ENCODE peak calls at places on chromosomes 7 and 10, in six cellular contexts. W is tibial artery, V is stomach, D is tibial nerve, E is GM06990, G is IMR-90. M is an unnamed sample.

GRCh38 chr7:107846324-107846723 is 43.3 kb upstream of the SLC26A3 start:
- DNase-seq in W (no peak), G (no peak), V (no peak), D (no peak), E (no peak), M (no peak)

GRCh38 chr7:121313793-121314676 is 14.8 kb upstream of the WNT16 start:
- DNase-seq in G (no peak), W (no peak), D (no peak), E (peak; percentile 31), V (no peak), M (no peak)

GRCh38 chr10:24589265-24589664 is 134.4 kb downstream of the ARHGAP21 start:
- DNase-seq in G (no peak), E (no peak), D (no peak), W (no peak), V (no peak), M (no peak)

GRCh38 chr7:129227646-129228578 is 3.1 kb downstream of the AHCYL2 start:
- DNase-seq in G (peak; percentile 11), E (no peak), V (no peak), W (no peak), D (no peak), M (no peak)

GRCh38 chr10:98458812-98459211 is 12.1 kb upstream of the HPS1 start:
- DNase-seq in D (no peak), W (no peak), E (no peak), G (no peak), V (no peak), M (no peak)

GRCh38 chr7:4172883-4173282 is 509.2 kb upstream of the FOXK1 start:
- DNase-seq in W (no peak), G (no peak), D (no peak), E (no peak), V (no peak), M (no peak)

GRCh38 chr10:110546077-110546476 is 21.4 kb upstream of the SMC3 start:
- DNase-seq in G (no peak), W (no peak), E (no peak), D (no peak), V (no peak), M (no peak)

GRCh38 chr7:44676776-44677175 is 70.3 kb downstream of the OGDH start:
- DNase-seq in G (no peak), V (no peak), E (no peak), W (no peak), D (no peak), M (no peak)

GRCh38 chr7:80018941-80019808 is 115.5 kb upstream of the GNAI1 start:
- DNase-seq in G (peak; percentile 64), E (no peak), W (no peak), V (peak; percentile 31), D (no peak), M (peak; percentile 24)

GRCh38 chr10:72310241-72310633 is 36.5 kb downstream of the DDIT4 start:
- DNase-seq in V (no peak), W (no peak), E (no peak), D (no peak), G (no peak), M (no peak)

GRCh38 chr10:36504752-36505151 is 620.6 kb upstream of the ANKRD30A start:
- DNase-seq in W (no peak), D (no peak), E (no peak), V (no peak), G (no peak), M (no peak)

GRCh38 chr10:58950618-58951017 is 225.8 kb upstream of the PHYHIPL start:
- DNase-seq in W (no peak), E (no peak), D (no peak), G (peak; percentile 18), V (no peak), M (no peak)

GRCh38 chr10:120614685-120615084 is 157.7 kb downstream of the PLPP4 start:
- DNase-seq in V (no peak), D (no peak), G (no peak), W (no peak), E (no peak), M (no peak)

GRCh38 chr7:134434701-134435100 is 24.2 kb downstream of the AKR1B1 start:
- DNase-seq in E (no peak), G (no peak), V (no peak), W (no peak), D (no peak), M (no peak)

GRCh38 chr7:8197994-8198698 is 63.8 kb downstream of the ICA1 start:
- DNase-seq in G (no peak), D (no peak), W (no peak), E (no peak), V (no peak), M (no peak)

GRCh38 chr7:70069977-70070376 is 471.7 kb downstream of the AUTS2 start:
- DNase-seq in E (peak; percentile 10), D (no peak), V (no peak), W (no peak), G (no peak), M (no peak)

DNA sequence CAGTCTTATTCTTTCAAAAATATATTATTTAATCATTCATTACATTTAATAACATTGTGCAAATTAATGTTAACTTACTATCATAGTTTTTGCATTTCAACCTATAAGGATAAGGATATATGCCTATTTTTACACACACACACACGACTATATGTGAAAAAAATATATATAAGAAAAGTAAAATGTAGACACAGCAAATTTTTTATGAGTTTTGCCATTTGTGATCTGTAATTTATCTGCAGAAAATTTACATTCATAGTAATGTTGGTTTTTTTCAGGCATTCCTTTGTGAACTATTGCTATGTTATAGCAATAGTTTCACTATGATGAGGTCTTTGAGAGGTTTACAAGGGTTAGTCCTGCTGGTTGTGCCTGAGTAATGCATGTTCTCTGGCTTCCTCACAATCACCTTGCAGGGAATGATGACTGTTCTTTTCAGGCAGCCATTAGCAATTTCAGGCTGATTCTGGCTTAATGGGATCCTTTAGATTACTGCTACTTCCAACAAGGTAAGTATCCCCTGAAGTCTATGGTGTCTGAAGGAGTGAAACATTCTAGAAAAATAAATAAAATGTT is 183.7 kb upstream of the CDK1 start:
- DNase-seq in D (no peak), V (no peak), E (no peak), G (peak; percentile 31), W (no peak), M (no peak)
- TF ChIP-seq CTCF in D (no peak), V (no peak), E (no peak), G (no peak), W (no peak), M (no peak)

DNA sequence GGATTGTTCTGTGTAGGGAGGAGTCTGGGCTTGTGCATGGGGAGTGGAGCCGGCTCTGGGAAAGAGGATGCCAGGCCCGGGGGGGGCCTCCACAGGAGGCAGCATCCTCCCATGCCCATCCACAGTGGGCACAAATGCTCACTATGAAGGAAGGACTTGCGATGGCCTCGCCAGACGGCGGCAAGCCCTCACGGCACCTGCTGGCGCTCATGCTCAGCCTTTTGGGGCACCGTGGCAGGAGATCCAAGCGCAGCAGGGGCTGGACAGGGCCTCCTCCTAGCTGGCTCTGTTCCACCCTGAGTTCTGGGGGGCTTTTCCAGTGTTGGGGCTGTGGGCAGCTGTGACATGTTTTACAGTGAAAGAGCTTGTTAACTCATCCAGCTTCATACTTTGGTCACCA is 15.2 kb downstream of the MDH2 start:
- DNase-seq in D (no peak), V (no peak), W (no peak), G (no peak), E (no peak), M (no peak)
- H3K36me3 ChIP-seq in D (peaks cover 100% of the 10 kb centered on the region), V (peaks cover 89% of the 10 kb centered on the region), W (peaks cover 90% of the 10 kb centered on the region), G (peaks cover 81% of the 10 kb centered on the region), E (peaks cover 53% of the 10 kb centered on the region), M (no peaks in the 10 kb centered on the region)

GRCh38 chr7:97844036-97844435 is 28.2 kb downstream of the ASNS start:
- DNase-seq in D (no peak), E (no peak), G (peak; percentile 4), V (no peak), W (no peak), M (no peak)
- TF ChIP-seq CTCF in D (no peak), E (peak; percentile 5), G (no peak), V (no peak), W (no peak), M (no peak)

GRCh38 chr10:74118794-74119193 is 31.8 kb downstream of the AP3M1 start:
- DNase-seq in D (no peak), G (no peak), E (no peak), W (no peak), V (no peak), M (no peak)

GRCh38 chr10:74113546-74113945 is 37.1 kb downstream of the AP3M1 start:
- DNase-seq in E (no peak), G (peak; percentile 22), W (no peak), D (no peak), V (no peak), M (no peak)

GRCh38 chr10:74121368-74121767 is 29.3 kb downstream of the AP3M1 start:
- DNase-seq in D (no peak), V (no peak), G (no peak), E (no peak), W (no peak), M (no peak)

GRCh38 chr10:74114041-74114448 is 36.6 kb downstream of the AP3M1 start:
- DNase-seq in V (no peak), G (no peak), W (no peak), E (no peak), D (no peak), M (no peak)

DNA sequence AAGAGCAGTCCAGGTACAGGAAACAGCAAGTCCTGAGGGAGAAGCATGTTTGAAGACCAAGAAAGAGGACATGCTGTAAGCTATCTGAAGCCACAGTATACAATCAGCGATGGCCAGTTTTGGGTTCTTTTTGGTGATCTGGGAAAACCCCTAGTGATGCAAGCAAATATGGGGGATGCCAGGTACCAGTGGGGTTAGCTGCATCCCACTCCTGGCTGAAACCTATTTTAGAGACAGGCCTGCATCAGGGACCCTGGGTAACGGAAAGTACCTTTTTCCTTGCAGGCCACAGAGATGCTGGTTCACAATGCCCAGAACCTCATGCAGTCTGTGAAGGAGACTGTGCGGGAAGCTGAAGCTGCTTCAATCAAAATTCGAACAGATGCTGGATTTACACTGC is 32.9 kb downstream of the AP3M1 start:
- DNase-seq in D (no peak), W (no peak), V (no peak), E (no peak), G (no peak), M (no peak)
- H3K36me3 ChIP-seq in D (peaks cover 93% of the 10 kb centered on the region), W (peaks cover 62% of the 10 kb centered on the region), V (peaks cover 43% of the 10 kb centered on the region), E (peaks cover 18% of the 10 kb centered on the region), G (peaks cover 68% of the 10 kb centered on the region), M (no peaks in the 10 kb centered on the region)

DNA sequence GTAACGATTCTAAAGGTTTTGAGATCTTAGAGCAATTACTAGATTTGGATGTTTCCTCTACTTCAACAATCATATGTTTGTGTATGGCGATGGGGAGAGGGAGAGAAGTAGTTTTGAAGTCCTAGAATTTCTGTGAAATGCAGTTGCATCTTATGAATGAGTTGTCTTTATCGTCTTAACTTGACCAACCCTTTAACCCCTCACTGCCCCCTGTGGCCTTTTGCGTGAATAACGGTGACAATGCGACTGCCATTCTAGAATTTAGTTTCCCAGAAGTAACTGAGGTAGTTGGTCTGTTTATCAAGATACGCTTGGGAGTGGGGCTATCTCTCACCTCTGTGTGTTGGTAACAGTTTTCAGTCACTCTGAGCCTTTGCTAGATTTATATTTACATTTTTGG is 204.6 kb downstream of the HDAC9 start:
- DNase-seq in D (no peak), G (no peak), V (no peak), E (no peak), W (no peak), M (no peak)
- TF ChIP-seq CTCF in D (no peak), G (no peak), V (no peak), E (peak; percentile 52), W (no peak), M (no peak)

DNA sequence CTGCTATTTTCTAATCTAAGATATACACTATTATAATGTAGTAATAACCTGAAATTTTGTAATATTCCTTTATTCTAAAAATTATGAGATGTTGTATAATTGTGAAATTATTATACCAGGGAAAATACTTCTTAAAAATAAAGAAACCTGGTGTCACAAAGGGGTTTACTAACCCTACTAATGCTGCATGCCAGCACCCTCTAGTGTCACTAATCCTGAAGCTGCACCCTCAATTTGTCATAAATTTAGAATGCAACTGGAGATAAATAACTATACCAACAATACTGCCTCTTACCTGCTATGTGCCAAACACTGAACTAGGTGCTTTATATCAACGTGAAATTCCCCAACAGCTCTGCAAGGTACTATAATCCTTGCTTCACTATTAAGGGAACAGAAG is 30.8 kb downstream of the TM9SF3 start:
- DNase-seq in W (no peak), D (no peak), E (no peak), V (no peak), G (no peak), M (no peak)
- H3K36me3 ChIP-seq in W (peaks cover 4% of the 10 kb centered on the region), D (peaks cover 51% of the 10 kb centered on the region), E (peaks cover 6% of the 10 kb centered on the region), V (peaks cover 5% of the 10 kb centered on the region), G (peaks cover 20% of the 10 kb centered on the region), M (no peaks in the 10 kb centered on the region)